ENCODE peak calls at places on chromosome 17, in four cellular contexts. W is lung; U is body of pancreas; M is CD4-positive, alpha-beta T cell. A is an unnamed sample.
A peak's percentile ranks its signal among the peaks of the same experiment; 100 is the strongest.

GRCh38 chr17:30716461-30717289 is 107.8 kb downstream of the CRLF3 start:
- DNase-seq in W (no peak), U (no peak), M (no peak), A (no peak)

GRCh38 chr17:58508341-58509067 is 5.9 kb downstream of the MTMR4 start:
- DNase-seq in W (no peak), U (no peak), M (no peak), A (no peak)

GRCh38 chr17:28925912-28926365 is 23.1 kb upstream of the DHRS13 start:
- DNase-seq in W (no peak), U (peak; percentile 33), M (peak; percentile 45), A (no peak)

GRCh38 chr17:5044630-5045029 is 9.4 kb upstream of the SLC52A1 start:
- DNase-seq in W (no peak), U (no peak), M (no peak), A (no peak)

GRCh38 chr17:10668771-10669170 is 11.7 kb upstream of the MYH3 start:
- DNase-seq in W (no peak), U (no peak), M (no peak), A (no peak)

GRCh38 chr17:8173056-8173870 is 2.9 kb downstream of the TMEM107 start:
- DNase-seq in W (peak; percentile 81), U (peak; percentile 94), M (peak; percentile 78), A (no peak)

GRCh38 chr17:1073241-1073962 is 76.5 kb downstream of the TIMM22 start:
- DNase-seq in W (no peak), U (no peak), M (no peak), A (no peak)

GRCh38 chr17:33389506-33390141 is 96.5 kb upstream of the ASIC2 start:
- DNase-seq in W (no peak), U (no peak), M (no peak), A (no peak)

GRCh38 chr17:31696703-31697325 is 162.2 kb downstream of the COPRS start:
- DNase-seq in W (no peak), U (no peak), M (no peak), A (peak; percentile 36)

GRCh38 chr17:75622071-75622470 is 11.2 kb upstream of the SMIM5 start:
- DNase-seq in W (no peak), U (no peak), M (no peak), A (no peak)

GRCh38 chr17:31538080-31538762 is 146.7 kb downstream of the RAB11FIP4 start:
- DNase-seq in W (no peak), U (no peak), M (no peak), A (no peak)

GRCh38 chr17:42120161-42121065 is 754 bp downstream of the KAT2A start:
- DNase-seq in W (no peak), U (no peak), M (no peak), A (no peak)

GRCh38 chr17:28975634-28976033 is 24.3 kb upstream of the PHF12 start:
- DNase-seq in W (no peak), U (no peak), M (no peak), A (no peak)

DNA sequence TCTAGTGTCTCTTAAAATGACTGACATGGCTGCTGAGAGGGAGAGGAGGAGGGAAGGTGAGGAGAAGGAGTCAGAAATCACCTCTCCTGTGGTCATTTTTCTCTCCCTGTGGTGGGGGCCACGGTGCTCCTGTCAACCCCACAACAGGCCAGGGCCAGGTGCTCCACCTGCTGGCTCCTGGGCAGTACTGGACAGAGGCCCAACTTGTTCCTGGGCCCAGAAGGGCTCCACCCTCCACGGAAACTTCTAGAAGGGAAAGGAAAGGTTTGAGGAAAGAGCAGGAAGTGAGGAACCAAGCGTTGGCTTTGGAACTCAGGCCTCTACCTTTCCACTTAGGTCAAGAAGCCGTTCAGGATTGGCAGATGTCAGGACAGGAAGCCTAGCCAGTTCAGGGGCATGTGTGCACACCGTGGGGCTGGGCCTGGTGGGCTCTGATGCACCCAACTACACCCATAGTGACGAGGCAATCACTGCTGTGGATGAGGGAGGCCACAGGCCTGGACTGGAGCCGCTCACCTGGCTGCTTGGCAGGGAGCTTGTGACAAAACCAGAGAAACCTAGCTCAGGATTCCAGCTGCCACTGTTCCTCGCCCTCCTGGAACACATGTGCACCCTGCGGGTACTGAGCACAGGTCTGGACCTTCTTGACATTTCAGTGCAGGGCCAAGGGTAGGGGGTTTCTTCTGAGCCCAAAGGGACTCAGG is 36.1 kb downstream of the WNT3 start:
- DNase-seq in W (peak; percentile 44), U (peak; percentile 64), M (no peak), A (no peak)
- TF ChIP-seq CTCF in W (peak; percentile 18), U (peak; percentile 68), M (no peak), A (peak; percentile 63)

GRCh38 chr17:62109378-62109902 is 44.4 kb upstream of the MED13 start:
- DNase-seq in W (peak; percentile 59), U (peak; percentile 88), M (peak; percentile 27), A (no peak)
- TF ChIP-seq CTCF in W (peak; percentile 8), U (peak; percentile 91), M (no peak), A (peak; percentile 43)

DNA sequence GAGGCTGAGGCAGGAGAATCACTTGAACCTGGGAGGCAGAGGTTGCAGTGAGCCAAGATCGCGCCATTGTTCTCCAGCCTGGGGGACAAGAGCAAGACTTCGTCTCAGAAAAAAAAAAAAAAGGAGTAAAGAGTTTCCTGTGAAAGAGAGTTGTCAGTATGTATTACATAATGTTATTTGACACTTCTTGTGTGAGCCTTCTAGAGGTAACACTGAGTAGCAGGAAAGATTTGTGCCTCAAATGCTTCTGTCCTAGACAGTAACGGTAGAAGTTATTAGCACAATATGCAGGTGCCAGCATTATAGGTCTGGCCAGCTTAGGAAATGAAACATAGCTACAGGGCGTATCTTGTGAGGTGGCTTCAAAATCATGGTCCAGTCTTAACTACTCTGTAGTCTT is 6.2 kb downstream of the RPS6KB1 start:
- DNase-seq in W (no peak), U (no peak), M (no peak), A (no peak)
- TF ChIP-seq CTCF in W (no peak), U (no peak), M (peak; percentile 35), A (no peak)

GRCh38 chr17:62720126-62720850 is 87.8 kb downstream of the MARCHF10 start:
- DNase-seq in W (no peak), U (no peak), M (no peak), A (no peak)
- TF ChIP-seq CTCF in W (no peak), U (no peak), M (no peak), A (peak; percentile 31)

GRCh38 chr17:12134101-12134500 is 113.4 kb downstream of the MAP2K4 start:
- DNase-seq in W (no peak), U (no peak), M (no peak), A (no peak)

GRCh38 chr17:12134587-12134986 is 113.9 kb downstream of the MAP2K4 start:
- DNase-seq in W (no peak), U (no peak), M (no peak), A (no peak)

GRCh38 chr17:12133183-12133582 is 112.5 kb downstream of the MAP2K4 start:
- DNase-seq in W (no peak), U (no peak), M (no peak), A (no peak)

DNA sequence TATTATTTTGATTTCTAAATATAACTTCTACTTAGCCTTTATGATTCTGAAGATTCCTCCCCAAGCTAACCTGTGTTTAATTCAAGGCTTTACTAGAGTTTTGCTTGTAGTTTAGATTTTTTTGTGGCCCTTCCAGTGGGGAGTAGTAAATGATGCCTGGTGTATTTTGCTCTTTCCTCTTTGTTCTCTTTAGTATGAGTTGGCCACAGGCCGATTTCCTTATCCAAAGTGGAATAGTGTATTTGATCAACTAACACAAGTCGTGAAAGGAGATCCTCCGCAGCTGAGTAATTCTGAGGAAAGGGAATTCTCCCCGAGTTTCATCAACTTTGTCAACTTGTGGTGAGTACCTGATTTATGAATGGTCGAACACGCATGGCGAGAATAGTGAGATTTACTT is 108.3 kb downstream of the MAP2K4 start:
- DNase-seq in W (no peak), U (no peak), M (no peak), A (no peak)
- TF ChIP-seq CTCF in W (no peak), U (no peak), M (no peak), A (no peak)